ENCODE peak calls at places on chromosome 17, in five cellular contexts. Z is stimulated activated naive CD8-positive, alpha-beta T cell treated with anti-CD3 and anti-CD28 coated beads, Interleukin-15, Interleukin-2, amounts not matched to agents 100 U/mL and 50 U/mL, for 24 hours; A is HCT116; D is HEK293T; X is stimulated activated CD4-positive, alpha-beta T cell treated with anti-CD3 and anti-CD28 coated beads, Interleukin-1b, Interleukin-23, amount 100 ng/mL, for 24 hours. L is an unnamed sample.

GRCh38 chr17:21286066-21286770 is 1.7 kb downstream of the MAP2K3 start:
- DNase-seq in Z (peak), A (peak), D (peak), X (no peak), L (no peak)

GRCh38 chr17:33464669-33465275 is 171.7 kb upstream of the ASIC2 start:
- DNase-seq in Z (no peak), A (no peak), D (no peak), X (no peak), L (no peak)

GRCh38 chr17:63446981-63447687 is 1.0 kb upstream of the CYB561 start:
- DNase-seq in Z (peak), A (no peak), D (no peak), X (no peak), L (no peak)

GRCh38 chr17:74457146-74457819 is 9.2 kb upstream of the CD300A start:
- DNase-seq in Z (peak), A (peak), D (peak), X (peak), L (peak)

GRCh38 chr17:49994085-49995054 is 654 bp downstream of the DLX3 start:
- DNase-seq in Z (no peak), A (no peak), D (no peak), X (no peak), L (peak)

GRCh38 chr17:44915727-44916058 is 393 bp upstream of the GFAP start:
- DNase-seq in Z (no peak), A (no peak), D (no peak), X (no peak), L (no peak)

GRCh38 chr17:76570457-76570856 is 15.2 kb downstream of the ST6GALNAC2 start:
- DNase-seq in Z (no peak), A (no peak), D (no peak), X (no peak), L (no peak)

GRCh38 chr17:28735242-28735722 is 6.7 kb downstream of the NEK8 start:
- DNase-seq in Z (no peak), A (no peak), D (no peak), X (no peak), L (no peak)

GRCh38 chr17:56690441-56691291 is 97.2 kb downstream of the NOG start:
- DNase-seq in Z (no peak), A (no peak), D (no peak), X (no peak), L (no peak)

GRCh38 chr17:62704381-62704971 is 77.0 kb downstream of the MRC2 start:
- DNase-seq in Z (no peak), A (no peak), D (no peak), X (no peak), L (no peak)

GRCh38 chr17:75571197-75571884 is 16.3 kb upstream of the MYO15B start:
- DNase-seq in Z (peak), A (no peak), D (no peak), X (no peak), L (peak)

GRCh38 chr17:48547839-48548686 is 3.2 kb upstream of the HOXB2 start:
- DNase-seq in Z (peak), A (no peak), D (peak), X (no peak), L (no peak)

GRCh38 chr17:3894927-3895343 is 2.1 kb upstream of the CAMKK1 start:
- DNase-seq in Z (no peak), A (no peak), D (no peak), X (no peak), L (no peak)

GRCh38 chr17:1998426-1998784 is 26.7 kb downstream of the RTN4RL1 start:
- DNase-seq in Z (no peak), A (no peak), D (no peak), X (no peak), L (no peak)

GRCh38 chr17:8109669-8110455 is 8.5 kb downstream of the ALOXE3 start:
- DNase-seq in Z (peak), A (no peak), D (peak), X (peak), L (peak)

GRCh38 chr17:82020874-82021727 is 1.6 kb downstream of the CENPX start:
- DNase-seq in Z (peak), A (peak), D (no peak), X (no peak), L (peak)

GRCh38 chr17:36921131-36921851 is 16.0 kb upstream of the LHX1 start:
- DNase-seq in Z (peak), A (peak), D (no peak), X (no peak), L (no peak)

GRCh38 chr17:49588726-49589555 is 13.3 kb downstream of the NXPH3 start:
- DNase-seq in Z (no peak), A (no peak), D (no peak), X (no peak), L (no peak)

GRCh38 chr17:52759864-52760263 is 601.4 kb upstream of the CA10 start:
- DNase-seq in Z (no peak), A (no peak), D (no peak), X (no peak), L (no peak)

GRCh38 chr17:17669081-17669850 is 12.0 kb upstream of the RAI1 start:
- DNase-seq in Z (peak), A (no peak), D (no peak), X (no peak), L (no peak)

L was measured in B cell.